ENCODE peak calls at places on chromosomes 7 and 10, in five cellular contexts. One of them, this sample, is unnamed.

GRCh38 chr10:5575482-5576153 is 50.9 kb downstream of the CALML3 start:
- DNase-seq in activated CD4-positive, alpha-beta T cell treated with anti-CD3 and anti-CD28 coated beads for 1 hour: no peak
- DNase-seq in amygdala: no peak
- DNase-seq in transverse colon: no peak
- DNase-seq in stimulated activated CD4-positive, alpha-beta T cell treated with anti-CD3 and anti-CD28 coated beads, Interleukin-1b, Interleukin-23, amount 100 ng/mL, for 1 hour: no peak
- DNase-seq in this sample: no peak

GRCh38 chr7:2821842-2822507 is 22.1 kb downstream of the GNA12 start:
- DNase-seq in activated CD4-positive, alpha-beta T cell treated with anti-CD3 and anti-CD28 coated beads for 1 hour: no peak
- DNase-seq in transverse colon: no peak
- DNase-seq in amygdala: no peak
- DNase-seq in stimulated activated CD4-positive, alpha-beta T cell treated with anti-CD3 and anti-CD28 coated beads, Interleukin-1b, Interleukin-23, amount 100 ng/mL, for 1 hour: no peak
- DNase-seq in this sample: no peak

GRCh38 chr10:46545861-46546590 is 10.4 kb downstream of the GPRIN2 start:
- DNase-seq in stimulated activated CD4-positive, alpha-beta T cell treated with anti-CD3 and anti-CD28 coated beads, Interleukin-1b, Interleukin-23, amount 100 ng/mL, for 1 hour: no peak
- DNase-seq in transverse colon: no peak
- DNase-seq in activated CD4-positive, alpha-beta T cell treated with anti-CD3 and anti-CD28 coated beads for 1 hour: peak; percentile 6
- DNase-seq in amygdala: no peak
- DNase-seq in this sample: no peak

GRCh38 chr7:83201355-83201754 is 38.7 kb upstream of the PCLO start:
- DNase-seq in stimulated activated CD4-positive, alpha-beta T cell treated with anti-CD3 and anti-CD28 coated beads, Interleukin-1b, Interleukin-23, amount 100 ng/mL, for 1 hour: no peak
- DNase-seq in transverse colon: no peak
- DNase-seq in activated CD4-positive, alpha-beta T cell treated with anti-CD3 and anti-CD28 coated beads for 1 hour: no peak
- DNase-seq in amygdala: no peak
- DNase-seq in this sample: no peak

GRCh38 chr7:1053816-1054370 is 9.5 kb downstream of the GPR146 start:
- DNase-seq in transverse colon: no peak
- DNase-seq in stimulated activated CD4-positive, alpha-beta T cell treated with anti-CD3 and anti-CD28 coated beads, Interleukin-1b, Interleukin-23, amount 100 ng/mL, for 1 hour: no peak
- DNase-seq in amygdala: no peak
- DNase-seq in activated CD4-positive, alpha-beta T cell treated with anti-CD3 and anti-CD28 coated beads for 1 hour: no peak
- DNase-seq in this sample: no peak

GRCh38 chr7:130734525-130735272 is 692 bp upstream of the KLF14 start:
- DNase-seq in activated CD4-positive, alpha-beta T cell treated with anti-CD3 and anti-CD28 coated beads for 1 hour: no peak
- DNase-seq in transverse colon: no peak
- DNase-seq in stimulated activated CD4-positive, alpha-beta T cell treated with anti-CD3 and anti-CD28 coated beads, Interleukin-1b, Interleukin-23, amount 100 ng/mL, for 1 hour: no peak
- DNase-seq in amygdala: no peak
- DNase-seq in this sample: no peak

GRCh38 chr10:73768881-73769280 is 13.0 kb upstream of the CHCHD1 start:
- DNase-seq in activated CD4-positive, alpha-beta T cell treated with anti-CD3 and anti-CD28 coated beads for 1 hour: peak; percentile 62
- DNase-seq in transverse colon: peak; percentile 36
- DNase-seq in stimulated activated CD4-positive, alpha-beta T cell treated with anti-CD3 and anti-CD28 coated beads, Interleukin-1b, Interleukin-23, amount 100 ng/mL, for 1 hour: peak; percentile 28
- DNase-seq in amygdala: no peak
- DNase-seq in this sample: no peak

GRCh38 chr10:49394933-49395740 is 752 bp downstream of the DRGX start:
- DNase-seq in stimulated activated CD4-positive, alpha-beta T cell treated with anti-CD3 and anti-CD28 coated beads, Interleukin-1b, Interleukin-23, amount 100 ng/mL, for 1 hour: no peak
- DNase-seq in amygdala: no peak
- DNase-seq in activated CD4-positive, alpha-beta T cell treated with anti-CD3 and anti-CD28 coated beads for 1 hour: no peak
- DNase-seq in transverse colon: no peak
- DNase-seq in this sample: no peak

GRCh38 chr10:128128582-128128981 is 2.4 kb upstream of the MKI67 start:
- DNase-seq in activated CD4-positive, alpha-beta T cell treated with anti-CD3 and anti-CD28 coated beads for 1 hour: no peak
- DNase-seq in transverse colon: no peak
- DNase-seq in stimulated activated CD4-positive, alpha-beta T cell treated with anti-CD3 and anti-CD28 coated beads, Interleukin-1b, Interleukin-23, amount 100 ng/mL, for 1 hour: no peak
- DNase-seq in amygdala: no peak
- DNase-seq in this sample: no peak

GRCh38 chr10:96263684-96264083 is 7.7 kb downstream of the BLNK start:
- DNase-seq in stimulated activated CD4-positive, alpha-beta T cell treated with anti-CD3 and anti-CD28 coated beads, Interleukin-1b, Interleukin-23, amount 100 ng/mL, for 1 hour: no peak
- DNase-seq in transverse colon: no peak
- DNase-seq in amygdala: no peak
- DNase-seq in activated CD4-positive, alpha-beta T cell treated with anti-CD3 and anti-CD28 coated beads for 1 hour: no peak
- DNase-seq in this sample: no peak

GRCh38 chr7:150934045-150934766 is 43.9 kb downstream of the KCNH2 start:
- DNase-seq in amygdala: no peak
- DNase-seq in activated CD4-positive, alpha-beta T cell treated with anti-CD3 and anti-CD28 coated beads for 1 hour: no peak
- DNase-seq in stimulated activated CD4-positive, alpha-beta T cell treated with anti-CD3 and anti-CD28 coated beads, Interleukin-1b, Interleukin-23, amount 100 ng/mL, for 1 hour: no peak
- DNase-seq in transverse colon: no peak
- DNase-seq in this sample: no peak

GRCh38 chr7:121322460-121322859 is 6.3 kb upstream of the WNT16 start:
- DNase-seq in transverse colon: no peak
- DNase-seq in stimulated activated CD4-positive, alpha-beta T cell treated with anti-CD3 and anti-CD28 coated beads, Interleukin-1b, Interleukin-23, amount 100 ng/mL, for 1 hour: no peak
- DNase-seq in activated CD4-positive, alpha-beta T cell treated with anti-CD3 and anti-CD28 coated beads for 1 hour: no peak
- DNase-seq in amygdala: no peak
- DNase-seq in this sample: no peak

GRCh38 chr10:29882766-29883165 is 176.6 kb downstream of the JCAD start:
- DNase-seq in transverse colon: no peak
- DNase-seq in activated CD4-positive, alpha-beta T cell treated with anti-CD3 and anti-CD28 coated beads for 1 hour: no peak
- DNase-seq in amygdala: no peak
- DNase-seq in stimulated activated CD4-positive, alpha-beta T cell treated with anti-CD3 and anti-CD28 coated beads, Interleukin-1b, Interleukin-23, amount 100 ng/mL, for 1 hour: no peak
- DNase-seq in this sample: no peak

GRCh38 chr7:3754488-3755365 is 453.7 kb downstream of the SDK1 start:
- DNase-seq in stimulated activated CD4-positive, alpha-beta T cell treated with anti-CD3 and anti-CD28 coated beads, Interleukin-1b, Interleukin-23, amount 100 ng/mL, for 1 hour: no peak
- DNase-seq in transverse colon: peak; percentile 11
- DNase-seq in amygdala: peak; percentile 59
- DNase-seq in activated CD4-positive, alpha-beta T cell treated with anti-CD3 and anti-CD28 coated beads for 1 hour: no peak
- DNase-seq in this sample: no peak

GRCh38 chr7:17651926-17652385 is 288.3 kb downstream of the SNX13 start:
- DNase-seq in transverse colon: no peak
- DNase-seq in amygdala: no peak
- DNase-seq in stimulated activated CD4-positive, alpha-beta T cell treated with anti-CD3 and anti-CD28 coated beads, Interleukin-1b, Interleukin-23, amount 100 ng/mL, for 1 hour: no peak
- DNase-seq in activated CD4-positive, alpha-beta T cell treated with anti-CD3 and anti-CD28 coated beads for 1 hour: no peak
- DNase-seq in this sample: no peak

GRCh38 chr10:61923210-61924024 is 21.9 kb downstream of the ARID5B start:
- DNase-seq in transverse colon: no peak
- DNase-seq in activated CD4-positive, alpha-beta T cell treated with anti-CD3 and anti-CD28 coated beads for 1 hour: no peak
- DNase-seq in amygdala: no peak
- DNase-seq in stimulated activated CD4-positive, alpha-beta T cell treated with anti-CD3 and anti-CD28 coated beads, Interleukin-1b, Interleukin-23, amount 100 ng/mL, for 1 hour: no peak
- DNase-seq in this sample: no peak

GRCh38 chr7:102424129-102424551 is 9.2 kb upstream of the ORAI2 start:
- DNase-seq in transverse colon: no peak
- DNase-seq in activated CD4-positive, alpha-beta T cell treated with anti-CD3 and anti-CD28 coated beads for 1 hour: no peak
- DNase-seq in amygdala: no peak
- DNase-seq in stimulated activated CD4-positive, alpha-beta T cell treated with anti-CD3 and anti-CD28 coated beads, Interleukin-1b, Interleukin-23, amount 100 ng/mL, for 1 hour: no peak
- DNase-seq in this sample: peak; percentile 22

GRCh38 chr10:132225849-132226205 is 39.1 kb downstream of the DPYSL4 start:
- DNase-seq in stimulated activated CD4-positive, alpha-beta T cell treated with anti-CD3 and anti-CD28 coated beads, Interleukin-1b, Interleukin-23, amount 100 ng/mL, for 1 hour: no peak
- DNase-seq in transverse colon: no peak
- DNase-seq in activated CD4-positive, alpha-beta T cell treated with anti-CD3 and anti-CD28 coated beads for 1 hour: no peak
- DNase-seq in amygdala: no peak
- DNase-seq in this sample: no peak

GRCh38 chr7:27995228-27995627 is 185.4 kb downstream of the JAZF1 start:
- DNase-seq in activated CD4-positive, alpha-beta T cell treated with anti-CD3 and anti-CD28 coated beads for 1 hour: no peak
- DNase-seq in amygdala: no peak
- DNase-seq in stimulated activated CD4-positive, alpha-beta T cell treated with anti-CD3 and anti-CD28 coated beads, Interleukin-1b, Interleukin-23, amount 100 ng/mL, for 1 hour: no peak
- DNase-seq in transverse colon: no peak
- DNase-seq in this sample: no peak

GRCh38 chr7:129857313-129857712 is 95.4 kb downstream of the UBE2H start:
- DNase-seq in activated CD4-positive, alpha-beta T cell treated with anti-CD3 and anti-CD28 coated beads for 1 hour: no peak
- DNase-seq in transverse colon: no peak
- DNase-seq in amygdala: no peak
- DNase-seq in stimulated activated CD4-positive, alpha-beta T cell treated with anti-CD3 and anti-CD28 coated beads, Interleukin-1b, Interleukin-23, amount 100 ng/mL, for 1 hour: no peak
- DNase-seq in this sample: no peak

GRCh38 chr7:131219277-131220041 is 108.2 kb upstream of the MKLN1 start:
- DNase-seq in stimulated activated CD4-positive, alpha-beta T cell treated with anti-CD3 and anti-CD28 coated beads, Interleukin-1b, Interleukin-23, amount 100 ng/mL, for 1 hour: no peak
- DNase-seq in amygdala: peak; percentile 43
- DNase-seq in activated CD4-positive, alpha-beta T cell treated with anti-CD3 and anti-CD28 coated beads for 1 hour: no peak
- DNase-seq in transverse colon: peak; percentile 24
- DNase-seq in this sample: no peak

GRCh38 chr7:94239661-94240234 is 154.9 kb upstream of the COL1A2 start:
- DNase-seq in transverse colon: no peak
- DNase-seq in stimulated activated CD4-positive, alpha-beta T cell treated with anti-CD3 and anti-CD28 coated beads, Interleukin-1b, Interleukin-23, amount 100 ng/mL, for 1 hour: no peak
- DNase-seq in amygdala: no peak
- DNase-seq in activated CD4-positive, alpha-beta T cell treated with anti-CD3 and anti-CD28 coated beads for 1 hour: no peak
- DNase-seq in this sample: no peak

GRCh38 chr10:68900427-68901105 is 549 bp upstream of the DDX50 start:
- DNase-seq in transverse colon: no peak
- DNase-seq in activated CD4-positive, alpha-beta T cell treated with anti-CD3 and anti-CD28 coated beads for 1 hour: no peak
- DNase-seq in stimulated activated CD4-positive, alpha-beta T cell treated with anti-CD3 and anti-CD28 coated beads, Interleukin-1b, Interleukin-23, amount 100 ng/mL, for 1 hour: no peak
- DNase-seq in amygdala: no peak
- DNase-seq in this sample: no peak

This sample was measured in cerebellar nuclear complex.